ENCODE peak calls at places on chromosomes 1 and 21, in six cellular contexts. One of them, this sample, is unnamed.

GRCh38 chr1:21334214-21335087 is 44.2 kb upstream of the ECE1 start:
- DNase-seq in neural crest cell: peak; percentile 60
- DNase-seq in fibroblast of lung: peak; percentile 94
- DNase-seq in PC-3: peak; percentile 84
- DNase-seq in PC-9: peak; percentile 86
- DNase-seq in B cell: peak; percentile 89
- DNase-seq in this sample: peak; percentile 90

GRCh38 chr1:235075121-235075954 is 53.3 kb downstream of the TOMM20 start:
- DNase-seq in PC-3: peak; percentile 91
- DNase-seq in fibroblast of lung: peak; percentile 97
- DNase-seq in neural crest cell: no peak
- DNase-seq in B cell: peak; percentile 66
- DNase-seq in PC-9: peak; percentile 66
- DNase-seq in this sample: peak; percentile 81

GRCh38 chr1:203056516-203056915 is 29.3 kb downstream of the MYOG start:
- DNase-seq in fibroblast of lung: no peak
- DNase-seq in neural crest cell: no peak
- DNase-seq in PC-3: no peak
- DNase-seq in PC-9: no peak
- DNase-seq in B cell: no peak
- DNase-seq in this sample: no peak

GRCh38 chr1:229819091-229819490 is 193.0 kb downstream of the URB2 start:
- DNase-seq in neural crest cell: no peak
- DNase-seq in PC-9: no peak
- DNase-seq in B cell: no peak
- DNase-seq in PC-3: peak; percentile 25
- DNase-seq in fibroblast of lung: no peak
- DNase-seq in this sample: no peak

GRCh38 chr1:53621144-53621543 is 117.8 kb downstream of the GLIS1 start:
- DNase-seq in PC-9: no peak
- DNase-seq in neural crest cell: no peak
- DNase-seq in B cell: no peak
- DNase-seq in fibroblast of lung: no peak
- DNase-seq in PC-3: no peak
- DNase-seq in this sample: peak; percentile 40

GRCh38 chr1:10338047-10338446 is 60.8 kb upstream of the PGD start:
- DNase-seq in PC-3: peak; percentile 40
- DNase-seq in B cell: peak; percentile 22
- DNase-seq in neural crest cell: peak; percentile 48
- DNase-seq in PC-9: peak; percentile 18
- DNase-seq in fibroblast of lung: peak; percentile 35
- DNase-seq in this sample: peak; percentile 69

GRCh38 chr1:86445919-86446318 is 21.9 kb downstream of the CLCA2 start:
- DNase-seq in PC-9: no peak
- DNase-seq in B cell: no peak
- DNase-seq in PC-3: no peak
- DNase-seq in neural crest cell: no peak
- DNase-seq in fibroblast of lung: no peak
- DNase-seq in this sample: no peak

GRCh38 chr1:19067187-19067911 is 110.9 kb upstream of the IFFO2 start:
- DNase-seq in PC-9: peak; percentile 60
- DNase-seq in PC-3: peak; percentile 20
- DNase-seq in neural crest cell: peak; percentile 49
- DNase-seq in B cell: no peak
- DNase-seq in fibroblast of lung: no peak
- DNase-seq in this sample: no peak

GRCh38 chr1:232532901-232533300 is 97.0 kb downstream of the SIPA1L2 start:
- DNase-seq in neural crest cell: no peak
- DNase-seq in PC-9: no peak
- DNase-seq in B cell: no peak
- DNase-seq in fibroblast of lung: no peak
- DNase-seq in PC-3: no peak
- DNase-seq in this sample: no peak

GRCh38 chr1:67831850-67832513 is 1.3 kb downstream of the GNG12 start:
- DNase-seq in fibroblast of lung: peak; percentile 75
- DNase-seq in PC-9: peak; percentile 59
- DNase-seq in PC-3: peak; percentile 85
- DNase-seq in neural crest cell: peak; percentile 38
- DNase-seq in B cell: peak; percentile 11
- DNase-seq in this sample: peak; percentile 85

GRCh38 chr21:27954806-27955205 is 987.9 kb upstream of the ADAMTS5 start:
- DNase-seq in B cell: no peak
- DNase-seq in PC-3: no peak
- DNase-seq in fibroblast of lung: peak; percentile 61
- DNase-seq in neural crest cell: no peak
- DNase-seq in PC-9: no peak
- DNase-seq in this sample: no peak

GRCh38 chr1:177173976-177174375 is 3.2 kb downstream of the BRINP2 start:
- DNase-seq in PC-3: no peak
- DNase-seq in PC-9: no peak
- DNase-seq in neural crest cell: no peak
- DNase-seq in fibroblast of lung: no peak
- DNase-seq in B cell: no peak
- DNase-seq in this sample: no peak

GRCh38 chr1:1033731-1034437 is 14.0 kb downstream of the AGRN start:
- DNase-seq in PC-9: no peak
- DNase-seq in B cell: peak; percentile 57
- DNase-seq in PC-3: no peak
- DNase-seq in neural crest cell: peak; percentile 28
- DNase-seq in fibroblast of lung: no peak
- DNase-seq in this sample: no peak

GRCh38 chr1:204027446-204027845 is 45.5 kb upstream of the SOX13 start:
- DNase-seq in PC-9: no peak
- DNase-seq in neural crest cell: no peak
- DNase-seq in B cell: no peak
- DNase-seq in fibroblast of lung: no peak
- DNase-seq in PC-3: no peak
- DNase-seq in this sample: no peak

GRCh38 chr1:195097316-195097715 is 1510.9 kb downstream of the KCNT2 start:
- DNase-seq in PC-3: peak; percentile 77
- DNase-seq in B cell: no peak
- DNase-seq in PC-9: peak; percentile 69
- DNase-seq in fibroblast of lung: peak; percentile 18
- DNase-seq in neural crest cell: no peak
- DNase-seq in this sample: no peak

GRCh38 chr1:64080947-64081562 is 122.4 kb upstream of the UBE2U start:
- DNase-seq in neural crest cell: no peak
- DNase-seq in B cell: no peak
- DNase-seq in PC-9: no peak
- DNase-seq in fibroblast of lung: peak; percentile 36
- DNase-seq in PC-3: peak; percentile 37
- DNase-seq in this sample: no peak

GRCh38 chr1:113684153-113684541 is 75.1 kb downstream of the PHTF1 start:
- DNase-seq in neural crest cell: no peak
- DNase-seq in PC-3: no peak
- DNase-seq in PC-9: no peak
- DNase-seq in B cell: no peak
- DNase-seq in fibroblast of lung: peak; percentile 20
- DNase-seq in this sample: peak; percentile 92

GRCh38 chr21:23152130-23152529 is 2153.9 kb downstream of the NCAM2 start:
- DNase-seq in PC-3: no peak
- DNase-seq in B cell: no peak
- DNase-seq in PC-9: no peak
- DNase-seq in neural crest cell: no peak
- DNase-seq in fibroblast of lung: no peak
- DNase-seq in this sample: no peak

GRCh38 chr1:24117722-24118409 is 5.9 kb upstream of the MYOM3 start:
- DNase-seq in PC-9: peak; percentile 79
- DNase-seq in PC-3: peak; percentile 86
- DNase-seq in neural crest cell: no peak
- DNase-seq in B cell: no peak
- DNase-seq in fibroblast of lung: peak; percentile 75
- DNase-seq in this sample: no peak

GRCh38 chr1:210445485-210445884 is 116.8 kb downstream of the HHAT start:
- DNase-seq in neural crest cell: no peak
- DNase-seq in B cell: no peak
- DNase-seq in PC-3: peak; percentile 15
- DNase-seq in PC-9: no peak
- DNase-seq in fibroblast of lung: no peak
- DNase-seq in this sample: no peak

GRCh38 chr1:226654508-226655124 is 84.5 kb downstream of the ITPKB start:
- DNase-seq in B cell: no peak
- DNase-seq in PC-9: no peak
- DNase-seq in neural crest cell: no peak
- DNase-seq in PC-3: no peak
- DNase-seq in fibroblast of lung: no peak
- DNase-seq in this sample: peak; percentile 74

GRCh38 chr1:152796421-152796820 is at the start of gene LCE1D:
- DNase-seq in fibroblast of lung: no peak
- DNase-seq in B cell: no peak
- DNase-seq in PC-9: no peak
- DNase-seq in neural crest cell: no peak
- DNase-seq in PC-3: no peak
- DNase-seq in this sample: no peak

GRCh38 chr1:9881838-9882249 is 28.2 kb downstream of the CTNNBIP1 start:
- DNase-seq in neural crest cell: no peak
- DNase-seq in B cell: no peak
- DNase-seq in PC-9: peak; percentile 55
- DNase-seq in PC-3: peak; percentile 92
- DNase-seq in fibroblast of lung: peak; percentile 73
- DNase-seq in this sample: no peak

GRCh38 chr21:41767606-41768370 is 936 bp upstream of the RIPK4 start:
- DNase-seq in PC-3: peak; percentile 79
- DNase-seq in PC-9: no peak
- DNase-seq in fibroblast of lung: peak; percentile 32
- DNase-seq in B cell: no peak
- DNase-seq in neural crest cell: no peak
- DNase-seq in this sample: peak; percentile 33

GRCh38 chr1:63317007-63317813 is 5.2 kb upstream of the FOXD3 start:
- DNase-seq in PC-9: peak; percentile 87
- DNase-seq in fibroblast of lung: peak; percentile 27
- DNase-seq in PC-3: peak; percentile 91
- DNase-seq in B cell: peak; percentile 72
- DNase-seq in neural crest cell: peak; percentile 67
- DNase-seq in this sample: peak; percentile 80

GRCh38 chr1:99704356-99704816 is 58.5 kb downstream of the PALMD start:
- DNase-seq in neural crest cell: no peak
- DNase-seq in fibroblast of lung: no peak
- DNase-seq in PC-9: no peak
- DNase-seq in PC-3: no peak
- DNase-seq in B cell: no peak
- DNase-seq in this sample: no peak

GRCh38 chr1:230158422-230159291 is 91.6 kb downstream of the GALNT2 start:
- DNase-seq in B cell: no peak
- DNase-seq in PC-3: peak; percentile 91
- DNase-seq in PC-9: no peak
- DNase-seq in neural crest cell: no peak
- DNase-seq in fibroblast of lung: no peak
- DNase-seq in this sample: no peak

GRCh38 chr1:224435318-224435763 is 744 bp upstream of the WDR26 start:
- DNase-seq in PC-9: no peak
- DNase-seq in fibroblast of lung: peak; percentile 79
- DNase-seq in B cell: no peak
- DNase-seq in PC-3: peak; percentile 65
- DNase-seq in neural crest cell: no peak
- DNase-seq in this sample: no peak

GRCh38 chr1:33655496-33655895 is 183.1 kb downstream of the ZSCAN20 start:
- DNase-seq in fibroblast of lung: no peak
- DNase-seq in neural crest cell: no peak
- DNase-seq in B cell: no peak
- DNase-seq in PC-9: no peak
- DNase-seq in PC-3: no peak
- DNase-seq in this sample: no peak
- TF ChIP-seq CTCF in fibroblast of lung: no peak
- TF ChIP-seq CTCF in neural crest cell: no peak
- TF ChIP-seq CTCF in B cell: no peak
- TF ChIP-seq CTCF in PC-9: no peak
- TF ChIP-seq CTCF in PC-3: no peak
- TF ChIP-seq CTCF in this sample: no peak

GRCh38 chr1:164914208-164914607 is 355.2 kb downstream of the PBX1 start:
- DNase-seq in fibroblast of lung: peak; percentile 33
- DNase-seq in B cell: no peak
- DNase-seq in neural crest cell: no peak
- DNase-seq in PC-9: no peak
- DNase-seq in PC-3: peak; percentile 38
- DNase-seq in this sample: no peak
- TF ChIP-seq CTCF in fibroblast of lung: peak; percentile 34
- TF ChIP-seq CTCF in B cell: no peak
- TF ChIP-seq CTCF in neural crest cell: no peak
- TF ChIP-seq CTCF in PC-9: peak; percentile 58
- TF ChIP-seq CTCF in PC-3: peak; percentile 28
- TF ChIP-seq CTCF in this sample: peak; percentile 22

GRCh38 chr1:157696966-157697628 is 3.5 kb downstream of the FCRL3 start:
- DNase-seq in fibroblast of lung: no peak
- DNase-seq in PC-9: no peak
- DNase-seq in B cell: no peak
- DNase-seq in neural crest cell: no peak
- DNase-seq in PC-3: no peak
- DNase-seq in this sample: no peak

GRCh38 chr1:157695417-157695816 is 5.2 kb downstream of the FCRL3 start:
- DNase-seq in B cell: no peak
- DNase-seq in PC-3: no peak
- DNase-seq in PC-9: no peak
- DNase-seq in neural crest cell: no peak
- DNase-seq in fibroblast of lung: no peak
- DNase-seq in this sample: no peak

DNA sequence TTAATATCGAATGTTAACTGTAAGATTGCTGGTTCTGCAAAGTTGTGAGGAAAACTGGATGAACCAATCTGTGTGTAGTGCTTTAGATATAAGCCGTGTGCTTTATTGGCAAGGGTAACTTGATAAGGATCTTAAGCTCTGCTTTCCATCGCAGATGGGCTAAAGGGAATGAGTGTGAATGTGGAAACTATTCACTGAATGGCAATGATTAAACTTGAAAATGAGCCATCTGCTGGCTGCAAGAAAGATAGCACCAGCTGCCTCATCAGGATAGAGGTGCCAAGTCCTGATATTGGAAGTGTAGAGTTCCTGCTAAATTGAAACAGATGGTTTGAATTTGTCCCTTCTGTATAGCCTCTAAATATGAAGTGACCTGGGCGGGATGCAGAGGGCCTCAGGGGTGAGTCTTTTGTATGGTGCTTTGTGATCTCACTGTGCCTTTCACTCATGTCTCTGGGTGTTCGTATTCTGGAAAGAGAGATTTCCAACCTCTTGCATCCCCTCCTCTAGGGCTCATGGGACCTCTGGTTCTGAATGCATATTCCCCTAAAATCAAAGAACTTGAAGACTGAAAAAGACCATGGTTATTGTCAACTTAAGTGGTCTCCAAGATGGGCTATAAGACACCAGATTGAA is 9.2 kb downstream of the FCRL3 start:
- DNase-seq in PC-3: peak; percentile 62
- DNase-seq in neural crest cell: no peak
- DNase-seq in B cell: peak; percentile 37
- DNase-seq in PC-9: no peak
- DNase-seq in fibroblast of lung: peak; percentile 4
- DNase-seq in this sample: no peak
- TF ChIP-seq CTCF in PC-3: peak; percentile 80
- TF ChIP-seq CTCF in neural crest cell: peak; percentile 68
- TF ChIP-seq CTCF in B cell: peak; percentile 73
- TF ChIP-seq CTCF in PC-9: peak; percentile 59
- TF ChIP-seq CTCF in fibroblast of lung: peak; percentile 31
- TF ChIP-seq CTCF in this sample: peak; percentile 9

GRCh38 chr1:46087891-46088290 is 44.5 kb downstream of the PIK3R3 start:
- DNase-seq in neural crest cell: no peak
- DNase-seq in PC-9: no peak
- DNase-seq in B cell: no peak
- DNase-seq in fibroblast of lung: no peak
- DNase-seq in PC-3: no peak
- DNase-seq in this sample: no peak
- TF ChIP-seq CTCF in neural crest cell: no peak
- TF ChIP-seq CTCF in PC-9: no peak
- TF ChIP-seq CTCF in B cell: no peak
- TF ChIP-seq CTCF in fibroblast of lung: no peak
- TF ChIP-seq CTCF in PC-3: no peak
- TF ChIP-seq CTCF in this sample: no peak

GRCh38 chr21:25421327-25422028 is 185.8 kb downstream of the MRPL39 start:
- DNase-seq in neural crest cell: no peak
- DNase-seq in PC-9: no peak
- DNase-seq in B cell: peak; percentile 82
- DNase-seq in PC-3: peak; percentile 78
- DNase-seq in fibroblast of lung: peak; percentile 26
- DNase-seq in this sample: no peak
- TF ChIP-seq CTCF in neural crest cell: peak; percentile 50
- TF ChIP-seq CTCF in PC-9: no peak
- TF ChIP-seq CTCF in B cell: peak; percentile 85
- TF ChIP-seq CTCF in PC-3: peak; percentile 81
- TF ChIP-seq CTCF in fibroblast of lung: peak; percentile 55
- TF ChIP-seq CTCF in this sample: no peak